ENCODE peak calls at places on chromosomes 16 and 17, in nine cellular contexts. H is transverse colon; X is NCI-H2029; Z is left cardiac atrium; R is effector CD4-positive, alpha-beta T cell; J is SW480; W is neuronal stem cell; E is ACHN; G is naive thymus-derived CD8-positive, alpha-beta T cell. A is an unnamed sample.

GRCh38 chr16:81137012-81137335 is 40.8 kb upstream of the GCSH start:
- DNase-seq in H (no peak), X (no peak), Z (no peak), R (no peak), J (no peak), W (no peak), E (no peak), G (no peak), A (peak)

GRCh38 chr17:18238299-18238698 is 12.9 kb downstream of the LLGL1 start:
- DNase-seq in H (no peak), X (no peak), Z (no peak), R (no peak), J (no peak), W (no peak), E (no peak), G (no peak), A (no peak)

GRCh38 chr16:55184052-55184451 is 140.0 kb upstream of the IRX6 start:
- DNase-seq in H (no peak), X (no peak), Z (no peak), R (no peak), J (no peak), W (no peak), E (no peak), G (no peak), A (no peak)

GRCh38 chr17:47209499-47209898 is 351 bp downstream of the MYL4 start:
- DNase-seq in H (no peak), X (no peak), Z (no peak), R (no peak), J (no peak), W (no peak), E (no peak), G (no peak), A (no peak)

GRCh38 chr16:12153662-12154061 is 177.1 kb downstream of the SNX29 start:
- DNase-seq in H (no peak), X (no peak), Z (no peak), R (no peak), J (no peak), W (no peak), E (no peak), G (no peak), A (no peak)

GRCh38 chr17:79317916-79318315 is 243.3 kb downstream of the ENGASE start:
- DNase-seq in H (no peak), X (no peak), Z (no peak), R (no peak), J (no peak), W (no peak), E (no peak), G (no peak), A (no peak)

GRCh38 chr16:66741131-66741900 is 10.1 kb downstream of the DYNC1LI2 start:
- DNase-seq in H (peak), X (peak), Z (peak), R (no peak), J (peak), W (no peak), E (peak), G (no peak), A (peak)

GRCh38 chr16:56245197-56245596 is 53.9 kb downstream of the GNAO1 start:
- DNase-seq in H (no peak), X (no peak), Z (no peak), R (no peak), J (no peak), W (no peak), E (no peak), G (no peak), A (no peak)

GRCh38 chr17:81713556-81714411 is 1.7 kb downstream of the SLC25A10 start:
- DNase-seq in H (peak), X (no peak), Z (no peak), R (no peak), J (peak), W (no peak), E (no peak), G (no peak), A (peak)

GRCh38 chr16:54968769-54969168 is 38.1 kb downstream of the IRX5 start:
- DNase-seq in H (no peak), X (no peak), Z (no peak), R (no peak), J (no peak), W (no peak), E (no peak), G (no peak), A (no peak)

GRCh38 chr16:4346205-4346781 is 4.8 kb downstream of the PAM16 start:
- DNase-seq in H (no peak), X (peak), Z (no peak), R (no peak), J (no peak), W (no peak), E (no peak), G (no peak), A (no peak)

GRCh38 chr16:3596101-3596861 is 15.1 kb downstream of the SLX4 start:
- DNase-seq in H (no peak), X (no peak), Z (no peak), R (no peak), J (no peak), W (no peak), E (no peak), G (no peak), A (no peak)

GRCh38 chr16:82782715-82783251 is 156.0 kb downstream of the CDH13 start:
- DNase-seq in H (peak), X (peak), Z (no peak), R (no peak), J (peak), W (peak), E (no peak), G (no peak), A (peak)

GRCh38 chr17:7392696-7393612 is 1.4 kb downstream of the PLSCR3 start:
- DNase-seq in H (no peak), X (no peak), Z (no peak), R (no peak), J (no peak), W (no peak), E (no peak), G (no peak), A (no peak)

GRCh38 chr17:63552211-63552610 is 1.9 kb downstream of the DCAF7 start:
- DNase-seq in H (no peak), X (no peak), Z (no peak), R (no peak), J (no peak), W (no peak), E (no peak), G (no peak), A (no peak)

GRCh38 chr16:53898993-53899392 is 195.0 kb downstream of the FTO start:
- DNase-seq in H (no peak), X (no peak), Z (no peak), R (no peak), J (no peak), W (no peak), E (no peak), G (no peak), A (no peak)

GRCh38 chr16:58195771-58196170 is 2.1 kb downstream of the CSNK2A2 start:
- DNase-seq in H (no peak), X (no peak), Z (no peak), R (no peak), J (no peak), W (no peak), E (no peak), G (no peak), A (no peak)

GRCh38 chr17:49616546-49617205 is 41.0 kb downstream of the NXPH3 start:
- DNase-seq in H (peak), X (no peak), Z (peak), R (no peak), J (no peak), W (no peak), E (no peak), G (no peak), A (no peak)

GRCh38 chr16:4660454-4661007 is 32.8 kb upstream of the NUDT16L1 start:
- DNase-seq in H (peak), X (peak), Z (peak), R (peak), J (peak), W (no peak), E (no peak), G (peak), A (peak)